ENCODE peak calls at places on chromosomes 1 and 21, in eight cellular contexts. F is omental fat pad, T is uterus, O is AG09319, V is BE2C, Q is fibroblast of lung, P is PC-9, R is tibial artery. M is an unnamed sample.

GRCh38 chr1:34701326-34702129 is 53.3 kb upstream of the GJB5 start:
- DNase-seq in F (no peak), T (peak), O (no peak), V (no peak), Q (no peak), P (no peak), R (no peak), M (no peak)

GRCh38 chr1:183686228-183686627 is 33.1 kb upstream of the APOBEC4 start:
- DNase-seq in F (no peak), T (no peak), O (no peak), V (no peak), Q (no peak), P (no peak), R (no peak), M (no peak)

GRCh38 chr21:46515109-46515508 is 56.4 kb downstream of the DIP2A start:
- DNase-seq in F (no peak), T (peak), O (peak), V (no peak), Q (peak), P (no peak), R (peak), M (no peak)

GRCh38 chr1:117760069-117760468 is 154.2 kb downstream of the TENT5C start:
- DNase-seq in F (no peak), T (no peak), O (no peak), V (no peak), Q (no peak), P (no peak), R (no peak), M (no peak)

GRCh38 chr1:63821650-63822049 is 47.8 kb downstream of the ROR1 start:
- DNase-seq in F (no peak), T (peak), O (peak), V (no peak), Q (peak), P (peak), R (no peak), M (no peak)

GRCh38 chr1:61202854-61203603 is 120.7 kb downstream of the NFIA start:
- DNase-seq in F (no peak), T (no peak), O (no peak), V (no peak), Q (no peak), P (no peak), R (no peak), M (no peak)

GRCh38 chr1:44777547-44777946 is 2.2 kb downstream of the RPS8 start:
- DNase-seq in F (no peak), T (no peak), O (no peak), V (no peak), Q (no peak), P (no peak), R (no peak), M (no peak)

GRCh38 chr1:243924188-243924587 is 74.1 kb upstream of the AKT3 start:
- DNase-seq in F (no peak), T (no peak), O (peak), V (no peak), Q (peak), P (peak), R (no peak), M (no peak)

GRCh38 chr1:181783208-181783607 is 278.3 kb downstream of the ZNF648 start:
- DNase-seq in F (no peak), T (no peak), O (no peak), V (no peak), Q (no peak), P (no peak), R (no peak), M (no peak)

GRCh38 chr1:201495447-201496295 is 11.3 kb downstream of the CSRP1 start:
- DNase-seq in F (no peak), T (peak), O (no peak), V (peak), Q (peak), P (no peak), R (peak), M (peak)

GRCh38 chr1:48966583-48966982 is 189.9 kb upstream of the BEND5 start:
- DNase-seq in F (no peak), T (no peak), O (no peak), V (no peak), Q (peak), P (no peak), R (no peak), M (no peak)

GRCh38 chr21:39818557-39818956 is 48.7 kb upstream of the PCP4 start:
- DNase-seq in F (no peak), T (no peak), O (no peak), V (no peak), Q (no peak), P (no peak), R (no peak), M (no peak)

GRCh38 chr1:160837558-160838205 is 25.0 kb downstream of the CD244 start:
- DNase-seq in F (no peak), T (no peak), O (no peak), V (peak), Q (peak), P (peak), R (no peak), M (no peak)

GRCh38 chr1:218692808-218693207 is 347.7 kb downstream of the TGFB2 start:
- DNase-seq in F (no peak), T (no peak), O (no peak), V (no peak), Q (no peak), P (no peak), R (no peak), M (no peak)

GRCh38 chr1:236425031-236425663 is 31.1 kb downstream of the EDARADD start:
- DNase-seq in F (no peak), T (no peak), O (no peak), V (no peak), Q (no peak), P (no peak), R (no peak), M (no peak)

GRCh38 chr1:113073457-113073950 is 506 bp downstream of the LRIG2 start:
- DNase-seq in F (no peak), T (no peak), O (peak), V (no peak), Q (peak), P (peak), R (peak), M (peak)

GRCh38 chr1:10975567-10976326 is 36.7 kb upstream of the TARDBP start:
- DNase-seq in F (no peak), T (peak), O (peak), V (peak), Q (peak), P (peak), R (no peak), M (no peak)

GRCh38 chr1:175857756-175858155 is 114.4 kb upstream of the TNR start:
- DNase-seq in F (no peak), T (no peak), O (no peak), V (no peak), Q (no peak), P (no peak), R (no peak), M (no peak)

GRCh38 chr1:58575831-58576726 is 973 bp downstream of the TACSTD2 start:
- DNase-seq in F (no peak), T (no peak), O (no peak), V (no peak), Q (no peak), P (no peak), R (no peak), M (no peak)

GRCh38 chr1:209516771-209517471 is 66.6 kb upstream of the CAMK1G start:
- DNase-seq in F (no peak), T (no peak), O (no peak), V (peak), Q (no peak), P (no peak), R (no peak), M (peak)

GRCh38 chr1:35929730-35930592 is 944 bp upstream of the AGO3 start:
- DNase-seq in F (no peak), T (peak), O (no peak), V (peak), Q (peak), P (peak), R (peak), M (peak)

GRCh38 chr1:6409053-6409452 is 10.7 kb downstream of the HES2 start:
- DNase-seq in F (no peak), T (no peak), O (no peak), V (no peak), Q (no peak), P (no peak), R (no peak), M (no peak)
- TF ChIP-seq CTCF in F (no peak), T (no peak), O (no peak), V (no peak), Q (peak), P (no peak), R (no peak), M (no peak)

GRCh38 chr1:22731924-22732522 is 21.4 kb downstream of the EPHB2 start:
- DNase-seq in F (no peak), T (no peak), O (no peak), V (no peak), Q (no peak), P (no peak), R (no peak), M (no peak)
- TF ChIP-seq CTCF in F (no peak), T (no peak), O (peak), V (peak), Q (peak), P (no peak), R (no peak), M (no peak)

GRCh38 chr21:45406801-45407628 is 2.0 kb downstream of the COL18A1 start:
- DNase-seq in F (no peak), T (no peak), O (no peak), V (no peak), Q (no peak), P (no peak), R (no peak), M (peak)
- TF ChIP-seq CTCF in F (no peak), T (no peak), O (no peak), V (peak), Q (no peak), P (no peak), R (no peak), M (no peak)

GRCh38 chr1:3194760-3195479 is 125.9 kb downstream of the PRDM16 start:
- DNase-seq in F (no peak), T (no peak), O (no peak), V (no peak), Q (no peak), P (no peak), R (peak), M (no peak)
- TF ChIP-seq CTCF in F (no peak), T (no peak), O (no peak), V (no peak), Q (no peak), P (no peak), R (no peak), M (no peak)

DNA sequence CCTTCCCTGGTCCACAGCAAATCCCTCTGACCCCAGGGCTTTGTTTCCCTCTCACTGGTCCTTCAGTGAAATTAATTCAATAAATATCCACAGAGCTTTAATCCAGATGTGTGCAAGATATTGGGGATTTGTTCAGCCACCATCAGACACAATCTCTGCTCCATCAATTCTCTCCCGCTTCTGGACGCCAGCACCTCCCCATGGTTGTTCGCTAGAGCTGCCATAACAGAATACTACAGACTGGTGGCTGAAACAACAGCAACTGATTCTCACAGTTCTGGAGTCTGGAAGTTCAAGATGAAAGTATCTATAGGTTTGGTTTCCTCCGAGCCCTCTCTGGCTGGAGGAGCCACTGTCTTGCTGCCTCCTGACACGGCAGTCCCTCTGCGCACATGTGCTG is 303.9 kb downstream of the SMYD3 start:
- DNase-seq in F (no peak), T (no peak), O (no peak), V (no peak), Q (no peak), P (no peak), R (no peak), M (no peak)
- TF ChIP-seq CTCF in F (no peak), T (no peak), O (no peak), V (peak), Q (no peak), P (no peak), R (no peak), M (no peak)

GRCh38 chr21:14768042-14768441 is 221.9 kb upstream of the SAMSN1 start:
- DNase-seq in F (no peak), T (no peak), O (no peak), V (no peak), Q (no peak), P (no peak), R (no peak), M (no peak)

GRCh38 chr21:14767192-14767852 is 221.2 kb upstream of the SAMSN1 start:
- DNase-seq in F (no peak), T (no peak), O (no peak), V (no peak), Q (no peak), P (no peak), R (no peak), M (no peak)

GRCh38 chr21:14763695-14764064 is 217.6 kb upstream of the SAMSN1 start:
- DNase-seq in F (no peak), T (no peak), O (no peak), V (no peak), Q (no peak), P (no peak), R (no peak), M (no peak)

GRCh38 chr21:14762734-14763694 is 216.9 kb upstream of the SAMSN1 start:
- DNase-seq in F (no peak), T (no peak), O (no peak), V (no peak), Q (no peak), P (no peak), R (no peak), M (no peak)

GRCh38 chr21:14766241-14766640 is 220.1 kb upstream of the SAMSN1 start:
- DNase-seq in F (no peak), T (no peak), O (no peak), V (no peak), Q (no peak), P (no peak), R (no peak), M (no peak)
- TF ChIP-seq CTCF in F (no peak), T (no peak), O (no peak), V (peak), Q (no peak), P (no peak), R (no peak), M (no peak)

GRCh38 chr1:99239690-99240089 is 24.6 kb upstream of the PLPPR4 start:
- DNase-seq in F (no peak), T (no peak), O (no peak), V (no peak), Q (no peak), P (no peak), R (no peak), M (no peak)
- TF ChIP-seq CTCF in F (no peak), T (no peak), O (no peak), V (no peak), Q (no peak), P (no peak), R (no peak), M (no peak)

DNA sequence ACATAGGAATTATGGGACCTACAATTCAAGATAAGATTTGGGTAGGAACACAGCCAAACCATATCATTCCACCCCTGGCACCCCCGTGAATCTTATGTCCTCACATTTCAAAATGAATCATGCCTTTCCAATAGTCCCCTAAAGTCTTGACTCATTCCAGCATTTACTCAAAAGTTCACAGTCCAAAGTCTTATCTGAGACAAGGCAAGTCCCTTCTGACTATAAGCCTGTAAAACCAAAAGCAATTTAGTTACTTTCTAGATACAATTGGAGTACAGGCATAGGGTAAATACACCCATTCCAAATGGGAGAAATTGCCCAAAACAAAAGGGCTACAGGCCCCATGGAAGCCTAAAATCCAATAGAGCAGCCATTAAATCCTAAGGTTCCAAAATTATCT is 138.9 kb downstream of the PLPPR5 start:
- DNase-seq in F (no peak), T (no peak), O (no peak), V (no peak), Q (no peak), P (no peak), R (no peak), M (no peak)
- TF ChIP-seq CTCF in F (no peak), T (no peak), O (no peak), V (no peak), Q (no peak), P (no peak), R (no peak), M (no peak)

M was measured in nephron progenitor cell.